ENCODE peak calls at places on chromosomes 3 and 15, in ten cellular contexts. D is T1000; E is WERI-Rb-1; L is stimulated activated CD4-positive, alpha-beta T cell treated with anti-CD3 and anti-CD28 coated beads, TNF-alpha, amount 100 ng/mL, for 24 hours; O is left colon; Y is CD4-positive, CD25-positive, alpha-beta regulatory T cell; N is activated naive CD8-positive, alpha-beta T cell treated with anti-CD3 and anti-CD28 coated beads, Interleukin-2, amount 50 U/mL, for 16 hours; Q is heart right ventricle; H is endothelial cell; W is AG08395. J is an unnamed sample.

GRCh38 chr3:178971614-178972013 is 100.0 kb downstream of the ZMAT3 start:
- DNase-seq in D (peak; percentile 7), E (no peak), L (no peak), O (no peak), Y (no peak), N (no peak), Q (no peak), H (no peak), W (no peak), J (no peak)

GRCh38 chr15:85622432-85622831 is 172.3 kb downstream of the KLHL25 start:
- DNase-seq in D (no peak), E (peak; percentile 24), L (no peak), O (no peak), Y (no peak), N (no peak), Q (no peak), H (no peak), W (peak; percentile 10), J (no peak)

GRCh38 chr3:61315874-61316273 is 64.6 kb upstream of the FHIT start:
- DNase-seq in D (no peak), E (no peak), L (no peak), O (no peak), Y (no peak), N (no peak), Q (no peak), H (peak; percentile 59), W (peak; percentile 2), J (no peak)

GRCh38 chr15:65962187-65962586 is 92.9 kb downstream of the RAB11A start:
- DNase-seq in D (no peak), E (no peak), L (no peak), O (no peak), Y (no peak), N (no peak), Q (no peak), H (no peak), W (no peak), J (no peak)

GRCh38 chr15:73981761-73982222 is 10.3 kb downstream of the STOML1 start:
- DNase-seq in D (no peak), E (no peak), L (no peak), O (no peak), Y (no peak), N (no peak), Q (no peak), H (no peak), W (no peak), J (no peak)

GRCh38 chr15:65346856-65347598 is 30.8 kb downstream of the IGDCC3 start:
- DNase-seq in D (no peak), E (no peak), L (no peak), O (no peak), Y (no peak), N (no peak), Q (no peak), H (no peak), W (no peak), J (no peak)

GRCh38 chr15:78767331-78767951 is 43.8 kb downstream of the ADAMTS7 start:
- DNase-seq in D (no peak), E (no peak), L (no peak), O (no peak), Y (no peak), N (no peak), Q (peak; percentile 10), H (no peak), W (no peak), J (no peak)

GRCh38 chr3:13045904-13046568 is 27.2 kb downstream of the IQSEC1 start:
- DNase-seq in D (no peak), E (peak; percentile 72), L (no peak), O (peak; percentile 35), Y (peak; percentile 52), N (no peak), Q (no peak), H (no peak), W (no peak), J (no peak)

GRCh38 chr3:56467801-56468183 is 475 bp downstream of the ERC2 start:
- DNase-seq in D (no peak), E (peak; percentile 27), L (no peak), O (no peak), Y (no peak), N (no peak), Q (no peak), H (peak; percentile 28), W (no peak), J (no peak)

GRCh38 chr3:74537857-74538256 is 76.6 kb downstream of the CNTN3 start:
- DNase-seq in D (no peak), E (no peak), L (no peak), O (no peak), Y (no peak), N (no peak), Q (no peak), H (no peak), W (no peak), J (no peak)

GRCh38 chr15:52021128-52021671 is 2.2 kb downstream of the MAPK6 start:
- DNase-seq in D (peak; percentile 40), E (no peak), L (peak; percentile 57), O (peak; percentile 31), Y (peak; percentile 88), N (peak; percentile 29), Q (no peak), H (no peak), W (peak; percentile 69), J (peak; percentile 78)

GRCh38 chr3:23888617-23889228 is 28.1 kb downstream of the NKIRAS1 start:
- DNase-seq in D (no peak), E (no peak), L (no peak), O (no peak), Y (peak; percentile 67), N (no peak), Q (no peak), H (no peak), W (peak; percentile 35), J (no peak)

GRCh38 chr3:100108464-100109079 is 5.7 kb downstream of the FILIP1L start:
- DNase-seq in D (no peak), E (no peak), L (no peak), O (no peak), Y (no peak), N (no peak), Q (no peak), H (no peak), W (no peak), J (no peak)

GRCh38 chr15:99409097-99409473 is 156.7 kb upstream of the MEF2A start:
- DNase-seq in D (no peak), E (peak; percentile 76), L (no peak), O (peak; percentile 72), Y (peak; percentile 71), N (no peak), Q (peak; percentile 70), H (peak; percentile 39), W (peak; percentile 78), J (no peak)

GRCh38 chr15:43800286-43801136 is at the start of gene HYPK:
- DNase-seq in D (peak; percentile 69), E (peak; percentile 95), L (peak; percentile 89), O (peak; percentile 96), Y (peak; percentile 96), N (peak; percentile 81), Q (peak; percentile 93), H (peak; percentile 86), W (peak; percentile 89), J (peak; percentile 74)

GRCh38 chr3:37739579-37740290 is 121.9 kb upstream of the CTDSPL start:
- DNase-seq in D (no peak), E (no peak), L (no peak), O (no peak), Y (no peak), N (no peak), Q (peak; percentile 49), H (no peak), W (no peak), J (no peak)

GRCh38 chr15:78438595-78439285 is 724 bp downstream of the IREB2 start:
- DNase-seq in D (no peak), E (peak; percentile 33), L (peak; percentile 5), O (peak; percentile 35), Y (peak; percentile 53), N (peak; percentile 14), Q (no peak), H (peak; percentile 49), W (peak; percentile 26), J (no peak)

GRCh38 chr3:26245236-26245635 is 377.3 kb upstream of the LRRC3B start:
- DNase-seq in D (no peak), E (no peak), L (no peak), O (no peak), Y (no peak), N (no peak), Q (no peak), H (no peak), W (no peak), J (no peak)

GRCh38 chr3:172595648-172596393 is 72.6 kb upstream of the TNFSF10 start:
- DNase-seq in D (no peak), E (peak; percentile 24), L (no peak), O (peak; percentile 25), Y (peak; percentile 81), N (no peak), Q (no peak), H (no peak), W (peak; percentile 64), J (no peak)

GRCh38 chr3:194043516-194043915 is 92.4 kb upstream of the HES1 start:
- DNase-seq in D (no peak), E (no peak), L (no peak), O (no peak), Y (no peak), N (no peak), Q (no peak), H (no peak), W (peak; percentile 59), J (no peak)

GRCh38 chr3:62811119-62811518 is 64.1 kb downstream of the CADPS start:
- DNase-seq in D (no peak), E (no peak), L (no peak), O (no peak), Y (no peak), N (no peak), Q (no peak), H (no peak), W (no peak), J (no peak)

GRCh38 chr15:48469271-48469670 is 138.0 kb downstream of the DUT start:
- DNase-seq in D (no peak), E (no peak), L (no peak), O (no peak), Y (no peak), N (no peak), Q (no peak), H (no peak), W (no peak), J (no peak)

GRCh38 chr3:98886525-98886924 is 15.0 kb downstream of the DCBLD2 start:
- DNase-seq in D (no peak), E (no peak), L (no peak), O (no peak), Y (no peak), N (no peak), Q (no peak), H (no peak), W (no peak), J (no peak)

GRCh38 chr3:55309336-55309735 is 177.8 kb downstream of the WNT5A start:
- DNase-seq in D (no peak), E (no peak), L (no peak), O (no peak), Y (no peak), N (no peak), Q (no peak), H (no peak), W (peak; percentile 51), J (no peak)

GRCh38 chr15:65285291-65286068 is 1.2 kb downstream of the PARP16 start:
- DNase-seq in D (no peak), E (no peak), L (no peak), O (no peak), Y (no peak), N (no peak), Q (no peak), H (no peak), W (no peak), J (no peak)

GRCh38 chr3:111493276-111493675 is 48.7 kb upstream of the CD96 start:
- DNase-seq in D (no peak), E (no peak), L (no peak), O (no peak), Y (no peak), N (no peak), Q (no peak), H (no peak), W (no peak), J (no peak)

GRCh38 chr3:16365454-16366128 is 100.6 kb downstream of the OXNAD1 start:
- DNase-seq in D (no peak), E (no peak), L (no peak), O (no peak), Y (no peak), N (no peak), Q (no peak), H (no peak), W (no peak), J (no peak)

GRCh38 chr3:160129459-160130061 is 95.7 kb upstream of the C3orf80 start:
- DNase-seq in D (peak; percentile 16), E (no peak), L (no peak), O (no peak), Y (peak; percentile 3), N (no peak), Q (no peak), H (no peak), W (peak; percentile 93), J (peak; percentile 61)